ENCODE peak calls at places on chromosome 5, in six cellular contexts. L is body of pancreas, R is nephron progenitor cell, F is MM.1S, K is cardiac muscle cell, B is ovary. N is an unnamed sample.

GRCh38 chr5:89703799-89704198 is 705.8 kb downstream of the CETN3 start:
- DNase-seq in L (no peak), R (peak), F (no peak), K (peak), B (no peak), N (no peak)

GRCh38 chr5:76983468-76983867 is 30.6 kb downstream of the CRHBP start:
- DNase-seq in L (no peak), R (no peak), F (no peak), K (no peak), B (no peak), N (no peak)

GRCh38 chr5:168401880-168402279 is 84.4 kb upstream of the RARS1 start:
- DNase-seq in L (peak), R (no peak), F (no peak), K (no peak), B (no peak), N (no peak)

GRCh38 chr5:53478411-53479044 is 1.9 kb upstream of the FST start:
- DNase-seq in L (peak), R (peak), F (peak), K (peak), B (peak), N (peak)

GRCh38 chr5:52864376-52864775 is 76.7 kb downstream of the ITGA1 start:
- DNase-seq in L (no peak), R (no peak), F (no peak), K (peak), B (no peak), N (no peak)

GRCh38 chr5:59158165-59158564 is 575.3 kb downstream of the RAB3C start:
- DNase-seq in L (no peak), R (no peak), F (no peak), K (no peak), B (no peak), N (no peak)

GRCh38 chr5:78566747-78567449 is 81.7 kb downstream of the LHFPL2 start:
- DNase-seq in L (no peak), R (no peak), F (peak), K (no peak), B (no peak), N (no peak)

GRCh38 chr5:56656816-56657740 is 158.3 kb upstream of the MAP3K1 start:
- DNase-seq in L (no peak), R (no peak), F (no peak), K (no peak), B (no peak), N (no peak)

GRCh38 chr5:32343058-32343672 is 30.4 kb upstream of the MTMR12 start:
- DNase-seq in L (no peak), R (no peak), F (no peak), K (no peak), B (no peak), N (no peak)

GRCh38 chr5:6633469-6634326 is 458 bp downstream of the SRD5A1 start:
- DNase-seq in L (no peak), R (peak), F (no peak), K (peak), B (no peak), N (peak)

GRCh38 chr5:68049053-68049713 is 166.4 kb upstream of the PIK3R1 start:
- DNase-seq in L (no peak), R (no peak), F (no peak), K (no peak), B (no peak), N (no peak)

GRCh38 chr5:157518963-157519362 is 56.6 kb downstream of the ADAM19 start:
- DNase-seq in L (no peak), R (no peak), F (no peak), K (no peak), B (no peak), N (peak)

GRCh38 chr5:135238622-135239460 is 160.2 kb downstream of the MACROH2A1 start:
- DNase-seq in L (no peak), R (peak), F (no peak), K (no peak), B (no peak), N (no peak)

GRCh38 chr5:36300927-36301540 is 668 bp downstream of the RANBP3L start:
- DNase-seq in L (peak), R (no peak), F (peak), K (no peak), B (no peak), N (no peak)

GRCh38 chr5:174303035-174303434 is 257.5 kb downstream of the NSG2 start:
- DNase-seq in L (no peak), R (no peak), F (no peak), K (peak), B (no peak), N (no peak)

GRCh38 chr5:107285772-107286171 is 385.0 kb downstream of the EFNA5 start:
- DNase-seq in L (no peak), R (no peak), F (no peak), K (no peak), B (no peak), N (no peak)

GRCh38 chr5:10761842-10762165 is 770 bp upstream of the DAP start:
- DNase-seq in L (peak), R (no peak), F (no peak), K (no peak), B (no peak), N (no peak)

GRCh38 chr5:6632324-6632930 is 417 bp downstream of the NSUN2 start:
- DNase-seq in L (peak), R (no peak), F (no peak), K (no peak), B (no peak), N (no peak)

GRCh38 chr5:143217804-143218160 is 185.7 kb downstream of the NR3C1 start:
- DNase-seq in L (no peak), R (no peak), F (no peak), K (no peak), B (no peak), N (peak)

GRCh38 chr5:77171141-77171910 is 39.2 kb upstream of the PDE8B start:
- DNase-seq in L (no peak), R (no peak), F (no peak), K (no peak), B (no peak), N (no peak)

GRCh38 chr5:179132586-179133355 is 72.6 kb downstream of the ZNF354C start:
- DNase-seq in L (no peak), R (no peak), F (no peak), K (no peak), B (no peak), N (no peak)

GRCh38 chr5:169085656-169086055 is 215.3 kb downstream of the SLIT3 start:
- DNase-seq in L (no peak), R (no peak), F (no peak), K (no peak), B (no peak), N (no peak)

GRCh38 chr5:514673-515072 is 9.6 kb downstream of the SLC9A3 start:
- DNase-seq in L (no peak), R (no peak), F (no peak), K (no peak), B (no peak), N (no peak)

GRCh38 chr5:16881253-16881652 is 54.8 kb downstream of the MYO10 start:
- DNase-seq in L (peak), R (no peak), F (no peak), K (no peak), B (no peak), N (no peak)

GRCh38 chr5:53874409-53874808 is 314.0 kb downstream of the NDUFS4 start:
- DNase-seq in L (no peak), R (no peak), F (no peak), K (no peak), B (no peak), N (no peak)

GRCh38 chr5:77390222-77390621 is 101.9 kb downstream of the WDR41 start:
- DNase-seq in L (no peak), R (no peak), F (no peak), K (no peak), B (no peak), N (no peak)

GRCh38 chr5:169221519-169221918 is 79.4 kb downstream of the SLIT3 start:
- DNase-seq in L (no peak), R (no peak), F (no peak), K (no peak), B (no peak), N (no peak)

DNA sequence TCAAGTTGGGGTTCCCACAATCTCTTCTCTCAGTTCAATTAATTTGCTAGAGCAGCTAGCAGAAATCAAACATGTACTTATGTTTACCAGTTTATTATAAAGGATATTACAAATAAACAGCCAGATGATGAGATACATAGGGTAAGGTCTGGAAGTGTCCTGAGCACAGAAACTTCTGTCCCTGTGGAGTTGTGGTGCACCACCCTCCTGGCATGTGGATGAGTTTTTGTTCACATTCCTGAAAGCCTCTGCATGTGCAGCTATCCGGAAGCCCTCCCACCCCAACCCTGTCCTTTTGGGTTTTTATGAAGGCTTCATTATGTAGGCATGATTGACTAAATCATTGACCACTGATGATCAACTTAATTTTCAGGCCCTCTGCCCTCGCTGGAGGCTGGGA is 791.2 kb upstream of the ZNF608 start:
- DNase-seq in L (no peak), R (no peak), F (no peak), K (no peak), B (no peak), N (no peak)
- TF ChIP-seq CTCF in L (no peak), R (no peak), F (no peak), K (no peak), B (no peak), N (no peak)

DNA sequence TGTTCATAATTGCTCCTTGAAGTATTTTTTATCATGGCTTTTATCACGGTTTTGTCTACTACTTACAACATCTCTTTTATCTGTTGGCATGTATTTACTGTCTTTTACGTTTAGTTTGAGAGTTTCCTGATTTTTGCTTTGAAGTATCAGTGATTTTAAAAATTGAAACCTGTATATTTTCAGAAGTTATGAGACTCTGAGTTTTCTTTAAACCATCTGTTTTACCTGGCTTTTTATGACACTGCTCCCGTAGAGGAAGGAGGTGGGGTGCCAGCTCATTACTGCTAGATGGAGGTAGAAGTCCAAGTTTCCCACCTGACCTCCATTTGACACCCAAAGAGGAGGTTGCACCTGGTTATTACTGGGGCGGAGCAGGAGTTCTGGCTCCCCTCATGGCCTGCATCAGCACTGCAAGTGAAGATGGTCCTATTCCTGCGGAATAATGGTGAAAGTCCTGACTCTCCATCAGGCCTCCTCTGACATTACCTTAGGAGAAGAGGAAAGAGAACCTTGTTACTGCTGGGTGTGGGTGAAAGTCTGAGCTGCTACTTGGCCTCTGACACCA is 10.0 kb upstream of the ZNF131 start:
- DNase-seq in L (no peak), R (peak), F (peak), K (no peak), B (no peak), N (no peak)
- TF ChIP-seq CTCF in L (peak), R (peak), F (peak), K (peak), B (no peak), N (no peak)

GRCh38 chr5:140175367-140176027 is 509 bp downstream of the CYSTM1 start:
- DNase-seq in L (peak), R (peak), F (peak), K (peak), B (peak), N (peak)
- TF ChIP-seq CTCF in L (no peak), R (no peak), F (peak), K (peak), B (no peak), N (no peak)

GRCh38 chr5:138752951-138753793 is at the start of gene CTNNA1:
- DNase-seq in L (peak), R (peak), F (peak), K (peak), B (peak), N (peak)

GRCh38 chr5:138755084-138755748 is 2.0 kb downstream of the CTNNA1 start:
- DNase-seq in L (no peak), R (no peak), F (no peak), K (no peak), B (no peak), N (peak)

GRCh38 chr5:138753794-138754698 is 821 bp downstream of the CTNNA1 start:
- DNase-seq in L (peak), R (peak), F (no peak), K (peak), B (peak), N (peak)

GRCh38 chr5:138754699-138755057 is 1.5 kb downstream of the CTNNA1 start:
- DNase-seq in L (no peak), R (no peak), F (no peak), K (no peak), B (no peak), N (no peak)

DNA sequence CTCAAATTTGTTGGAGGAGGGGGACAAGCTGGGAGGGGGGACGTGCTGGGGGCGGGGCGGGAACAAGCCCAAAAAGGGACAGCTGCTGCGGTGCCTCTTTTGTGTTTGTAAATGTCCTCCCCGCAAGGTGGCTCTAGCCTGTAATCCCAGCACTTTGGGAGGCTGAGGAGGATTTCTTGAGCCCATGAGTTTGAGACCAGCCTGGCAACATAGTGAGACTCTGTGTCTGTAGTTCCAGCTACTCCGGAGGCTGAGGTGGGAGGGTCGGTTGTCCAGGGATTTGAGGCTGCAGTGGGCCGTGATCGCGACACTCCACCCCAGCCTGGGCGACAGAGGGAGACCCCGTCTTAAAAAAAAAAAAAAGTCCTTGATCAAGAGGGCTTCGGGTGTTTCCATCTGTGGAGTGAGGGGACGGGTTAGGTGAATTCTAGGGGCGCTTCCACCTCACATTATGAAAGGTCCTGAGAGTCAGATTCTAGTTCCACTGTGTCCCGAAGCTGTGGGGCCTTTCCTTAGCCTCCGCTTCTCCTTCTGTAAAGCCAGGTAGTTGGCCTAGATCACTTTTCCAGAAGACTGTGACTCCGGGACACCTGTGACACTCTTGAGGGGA is 779 bp upstream of the CTNNA1 start:
- DNase-seq in L (peak), R (peak), F (peak), K (peak), B (peak), N (no peak)
- TF ChIP-seq CTCF in L (no peak), R (no peak), F (peak), K (no peak), B (no peak), N (no peak)

DNA sequence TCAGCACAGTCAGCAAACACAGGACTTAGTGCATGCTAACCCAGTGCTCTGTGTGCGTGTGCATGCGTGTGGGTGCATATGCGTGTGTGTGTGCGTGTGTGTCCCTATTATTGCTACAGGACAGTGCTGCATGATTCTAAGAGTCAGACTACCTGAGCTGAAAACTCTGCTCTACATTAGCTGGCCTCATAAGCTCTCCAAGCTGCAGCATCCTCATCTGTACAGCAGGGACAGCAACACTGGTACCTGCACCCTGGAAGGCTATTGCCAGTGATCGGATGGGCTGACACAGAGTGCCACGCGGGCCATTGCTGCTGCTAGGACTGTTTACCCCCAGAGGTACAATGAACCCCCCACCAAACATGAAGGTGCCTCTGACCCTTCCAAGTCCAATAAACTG is 1.2 kb downstream of the ADAMTS12 start:
- DNase-seq in L (no peak), R (peak), F (no peak), K (peak), B (no peak), N (peak)
- TF ChIP-seq CTCF in L (no peak), R (peak), F (no peak), K (peak), B (no peak), N (no peak)

N was measured in GM20000.